ENCODE peak calls at places on chromosomes 11 and 22, in four cellular contexts. C, Z, V and U are unnamed samples.

GRCh38 chr22:24582111-24582814 is 10.6 kb downstream of the LRRC75B start:
- DNase-seq in Z (no peak), V (no peak), C (no peak), U (no peak)

GRCh38 chr11:74011360-74012071 is 2.6 kb upstream of the UCP3 start:
- DNase-seq in V (peak), C (no peak), Z (peak), U (no peak)

GRCh38 chr11:20110908-20111669 is 49.2 kb downstream of the DBX1 start:
- DNase-seq in C (peak), Z (peak), V (peak), U (peak)

GRCh38 chr11:66749091-66749490 is 20.1 kb upstream of the SPTBN2 start:
- DNase-seq in C (no peak), Z (no peak), V (no peak), U (peak)

GRCh38 chr22:30459206-30460052 is 12.4 kb downstream of the SEC14L3 start:
- DNase-seq in V (peak), Z (peak), C (no peak), U (no peak)

GRCh38 chr11:80188228-80188627 is 747.4 kb upstream of the TENM4 start:
- DNase-seq in V (no peak), C (no peak), Z (no peak), U (no peak)

GRCh38 chr11:65427691-65428577 is 5.3 kb downstream of the NEAT1 start:
- DNase-seq in C (peak), V (peak), Z (peak), U (no peak)

GRCh38 chr11:117921893-117922292 is 7.3 kb downstream of the TMPRSS13 start:
- DNase-seq in Z (no peak), V (no peak), C (no peak), U (no peak)

GRCh38 chr22:37043214-37043827 is 8.2 kb upstream of the KCTD17 start:
- DNase-seq in C (no peak), V (no peak), Z (no peak), U (no peak)

GRCh38 chr22:37692627-37693285 is 4.1 kb upstream of the TRIOBP start:
- DNase-seq in V (no peak), Z (no peak), C (no peak), U (no peak)

GRCh38 chr11:64060263-64060860 is 24.6 kb downstream of the FLRT1 start:
- DNase-seq in Z (no peak), V (no peak), C (no peak), U (no peak)

GRCh38 chr22:24594569-24595120 is 1.8 kb upstream of the LRRC75B start:
- DNase-seq in Z (no peak), C (no peak), V (no peak), U (no peak)

GRCh38 chr11:9626778-9627394 is 37.0 kb upstream of the SWAP70 start:
- DNase-seq in V (no peak), Z (no peak), C (no peak), U (no peak)